ENCODE peak calls at places on chromosome 21, in four cellular contexts. R, A, H and Y are unnamed samples.
A peak's percentile ranks its signal among the peaks of the same experiment; 100 is the strongest.

GRCh38 chr21:44259082-44259705 is 2.5 kb downstream of the DNMT3L start:
- DNase-seq in H (peak; percentile 2), A (no peak), R (no peak), Y (no peak)

GRCh38 chr21:25855591-25855990 is 120.8 kb downstream of the GABPA start:
- DNase-seq in H (no peak), R (no peak), A (no peak), Y (no peak)

GRCh38 chr21:35563885-35564451 is 496.4 kb downstream of the SETD4 start:
- DNase-seq in H (no peak), R (no peak), A (no peak), Y (no peak)

GRCh38 chr21:25842925-25843324 is 108.2 kb downstream of the GABPA start:
- DNase-seq in R (no peak), A (no peak), H (no peak), Y (no peak)

GRCh38 chr21:10273196-10273595 is 248.2 kb upstream of the TPTE start:
- DNase-seq in H (no peak), A (no peak), R (no peak), Y (no peak)

GRCh38 chr21:18759751-18760161 is 356.2 kb upstream of the TMPRSS15 start:
- DNase-seq in H (no peak), R (no peak), A (no peak), Y (no peak)

GRCh38 chr21:34242973-34243372 is 120.8 kb upstream of the KCNE2 start:
- DNase-seq in H (no peak), R (no peak), A (no peak), Y (no peak)

GRCh38 chr21:42614391-42614790 is 39.0 kb upstream of the PDE9A start:
- DNase-seq in A (no peak), R (no peak), H (no peak), Y (no peak)

GRCh38 chr21:44512496-44513388 is 27.3 kb downstream of the KRTAP10-1 start:
- DNase-seq in H (no peak), R (no peak), A (no peak), Y (no peak)

GRCh38 chr21:31475223-31475622 is 131.2 kb upstream of the TIAM1 start:
- DNase-seq in H (no peak), R (no peak), A (no peak), Y (no peak)

GRCh38 chr21:41847066-41847804 is 31.9 kb downstream of the PRDM15 start:
- DNase-seq in H (no peak), R (no peak), A (peak; percentile 66), Y (no peak)

GRCh38 chr21:42939581-42940413 is 14.4 kb upstream of the ERVH48-1 start:
- DNase-seq in H (no peak), R (no peak), A (no peak), Y (no peak)

GRCh38 chr21:36699546-36700294 is 805 bp downstream of the SIM2 start:
- DNase-seq in H (peak; percentile 26), R (peak; percentile 47), A (no peak), Y (peak; percentile 24)

GRCh38 chr21:26707241-26707640 is 134.2 kb upstream of the CYYR1 start:
- DNase-seq in A (no peak), R (no peak), H (no peak), Y (no peak)

GRCh38 chr21:31870472-31870871 is 2.3 kb upstream of the HUNK start:
- DNase-seq in R (no peak), H (no peak), A (no peak), Y (no peak)

GRCh38 chr21:44370027-44370735 is 16.8 kb downstream of the TRPM2 start:
- DNase-seq in H (no peak), A (peak; percentile 75), R (peak; percentile 71), Y (no peak)

GRCh38 chr21:41699311-41699710 is 67.5 kb downstream of the RIPK4 start:
- DNase-seq in R (no peak), A (no peak), H (no peak), Y (no peak)

GRCh38 chr21:15771311-15771710 is 41.5 kb downstream of the USP25 start:
- DNase-seq in A (no peak), H (no peak), R (no peak), Y (no peak)

GRCh38 chr21:24658016-24658415 is 949.3 kb downstream of the MRPL39 start:
- DNase-seq in R (no peak), A (no peak), H (no peak), Y (no peak)

GRCh38 chr21:42746593-42747266 is 93.3 kb downstream of the PDE9A start:
- DNase-seq in R (no peak), H (no peak), A (no peak), Y (no peak)

GRCh38 chr21:36874665-36875064 is 91.8 kb downstream of the HLCS start:
- DNase-seq in H (no peak), R (no peak), A (no peak), Y (no peak)

GRCh38 chr21:24955275-24955961 is 651.9 kb downstream of the MRPL39 start:
- DNase-seq in H (no peak), A (no peak), R (no peak), Y (peak; percentile 5)

GRCh38 chr21:44083631-44084291 is 23.4 kb upstream of the PWP2 start:
- DNase-seq in R (no peak), A (no peak), H (no peak), Y (no peak)

GRCh38 chr21:41953249-41953830 is 478 bp downstream of the C2CD2 start:
- DNase-seq in H (no peak), A (no peak), R (peak; percentile 81), Y (no peak)

GRCh38 chr21:44012474-44013379 is 618 bp downstream of the TRAPPC10 start:
- DNase-seq in H (peak; percentile 83), R (peak; percentile 84), A (peak; percentile 95), Y (peak; percentile 85)

GRCh38 chr21:39676054-39676771 is 63.5 kb downstream of the B3GALT5 start:
- DNase-seq in R (peak; percentile 88), A (no peak), H (no peak), Y (no peak)

GRCh38 chr21:34885125-34885524 is 164.0 kb downstream of the RUNX1 start:
- DNase-seq in A (no peak), H (no peak), R (no peak), Y (no peak)

GRCh38 chr21:43361493-43362296 is 65.2 kb downstream of the SIK1 start:
- DNase-seq in R (no peak), H (no peak), A (no peak), Y (no peak)

DNA sequence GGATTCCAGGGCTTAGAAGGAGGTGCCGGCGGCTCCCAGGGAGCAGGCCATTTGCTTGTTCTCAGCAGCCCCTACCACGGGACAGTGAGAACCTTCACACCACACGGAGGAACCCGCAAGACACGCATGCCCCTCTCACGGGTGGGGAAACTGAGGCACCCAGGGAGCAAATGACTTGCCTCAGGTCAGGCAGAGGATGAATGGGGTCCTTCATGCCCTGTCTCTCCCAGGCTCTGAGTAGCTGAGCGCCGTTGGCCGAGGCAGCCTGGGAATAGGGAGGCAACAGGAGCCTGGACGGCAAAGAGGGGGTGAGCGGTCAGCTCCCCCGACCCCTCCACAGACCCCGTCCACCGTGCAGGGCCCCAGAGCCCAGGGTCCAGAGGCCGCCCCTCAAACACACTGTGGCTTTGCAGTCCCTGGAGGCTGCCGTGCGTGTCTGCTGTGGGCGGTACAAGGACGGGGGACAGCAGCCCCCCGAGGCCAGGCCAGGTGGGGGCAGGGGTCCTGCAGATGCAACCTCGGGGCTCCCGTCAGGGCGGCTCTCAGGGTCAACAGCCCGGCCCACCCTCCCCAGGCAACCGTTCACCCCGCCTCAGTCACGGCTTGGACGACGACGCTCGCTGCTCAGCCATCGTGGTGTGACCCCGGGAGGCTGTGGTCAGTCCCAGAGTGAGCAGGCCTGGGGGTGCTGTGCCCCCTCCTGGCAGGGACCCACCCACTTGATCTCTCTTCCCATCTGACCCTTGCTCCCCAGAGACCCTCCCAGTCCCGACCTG is 15.9 kb upstream of the COL6A2 start:
- DNase-seq in A (no peak), H (no peak), R (no peak), Y (no peak)
- TF ChIP-seq TAF1 in A (no peak), H (no peak), R (no peak), Y (no peak)

GRCh38 chr21:32886339-32886738 is 114.8 kb upstream of the PAXBP1 start:
- DNase-seq in H (no peak), A (no peak), R (no peak), Y (no peak)
- TF ChIP-seq TAF1 in H (no peak), A (no peak), R (no peak), Y (no peak)

DNA sequence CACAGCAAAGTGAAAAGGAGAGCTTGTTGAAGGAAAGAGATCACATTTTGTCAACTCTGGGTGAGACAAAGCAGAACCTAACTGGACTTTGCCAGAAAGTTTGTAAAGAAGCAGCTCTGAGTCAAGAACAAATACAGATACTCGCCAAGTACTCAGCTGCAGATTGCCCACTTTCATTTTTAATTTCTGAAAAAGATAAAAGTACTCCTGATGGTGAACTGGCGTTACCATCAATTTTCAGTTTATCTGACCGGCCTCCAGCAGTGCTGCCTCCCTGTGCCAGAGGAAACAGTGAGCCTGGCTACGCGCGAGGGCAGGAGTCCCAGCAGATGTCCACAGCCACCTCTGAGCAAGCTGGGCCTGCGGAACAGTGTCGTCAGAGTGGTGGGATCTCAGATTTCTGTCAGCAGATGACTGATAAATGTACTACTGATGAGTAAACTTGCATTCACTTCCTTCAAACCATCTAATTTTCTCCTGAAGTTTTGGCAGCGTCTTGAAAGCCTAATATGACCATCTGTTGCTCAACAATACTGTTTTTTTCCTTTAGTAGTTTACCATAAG is 43.8 kb downstream of the BACH1 start:
- DNase-seq in A (no peak), R (peak; percentile 14), H (no peak), Y (no peak)
- TF ChIP-seq TAF1 in A (no peak), R (peak; percentile 48), H (no peak), Y (no peak)

DNA sequence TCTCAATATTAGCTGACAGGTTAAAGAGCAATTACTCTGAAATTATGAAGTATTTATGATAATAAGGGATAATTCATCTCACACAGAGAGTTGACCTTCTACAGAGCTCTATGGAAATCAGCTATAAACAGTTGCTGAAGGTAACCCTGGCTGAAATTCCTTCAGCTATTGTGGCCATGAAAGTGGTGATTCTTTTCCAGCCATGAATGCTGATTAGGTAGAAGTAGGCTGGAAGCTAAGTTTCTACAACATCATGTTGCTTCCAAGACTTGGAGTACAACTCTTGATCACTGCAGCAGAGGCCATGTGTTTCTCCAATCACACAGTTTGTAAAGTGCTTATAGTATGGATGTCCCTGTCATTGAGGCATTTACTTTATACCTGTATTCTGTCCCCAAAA is 2128.9 kb downstream of the MRPL39 start:
- DNase-seq in A (no peak), H (no peak), R (no peak), Y (no peak)
- TF ChIP-seq TAF1 in A (no peak), H (no peak), R (no peak), Y (no peak)

DNA sequence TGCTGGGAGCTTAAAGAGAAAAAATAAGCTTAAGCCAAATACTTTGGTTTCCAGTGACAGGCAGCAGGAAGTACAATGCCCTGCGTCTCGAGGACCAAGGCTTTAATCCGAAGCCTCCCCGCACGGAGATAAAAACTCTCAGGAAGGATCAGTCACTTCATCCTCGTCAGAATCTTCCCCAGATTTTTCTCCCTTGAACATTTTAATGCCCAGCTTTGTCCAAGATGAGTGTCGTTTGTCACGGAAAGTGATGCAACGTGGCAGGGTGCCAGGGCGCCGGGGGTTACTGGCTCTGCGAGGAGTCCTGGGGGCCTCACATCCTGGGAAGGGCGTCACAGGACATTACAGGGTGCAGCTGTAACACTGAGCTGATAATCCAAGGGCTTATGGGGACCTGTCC is 25.2 kb upstream of the PCBP3 start:
- DNase-seq in H (no peak), R (peak; percentile 41), A (no peak), Y (no peak)
- TF ChIP-seq TAF1 in H (no peak), R (no peak), A (no peak), Y (no peak)

DNA sequence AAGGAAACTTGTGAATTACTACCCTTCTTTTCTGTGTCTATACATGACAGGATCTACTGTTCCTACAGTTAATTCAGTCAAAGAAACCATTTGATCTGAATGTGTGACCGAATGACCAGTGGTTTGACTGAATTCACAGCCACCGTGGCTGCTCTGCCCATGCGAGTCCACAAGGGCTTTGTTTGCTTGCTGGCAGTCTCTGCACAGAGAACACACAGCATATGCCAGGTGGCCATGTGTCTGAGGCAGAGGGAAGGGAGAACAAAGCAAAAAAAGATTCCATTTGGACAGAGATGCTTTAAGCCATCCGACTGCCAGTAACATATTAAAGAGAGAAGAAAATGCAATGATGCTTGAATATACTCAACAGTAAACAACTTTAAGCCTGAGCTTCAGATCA is 737.8 kb upstream of the CXADR start:
- DNase-seq in R (no peak), H (no peak), A (no peak), Y (no peak)
- TF ChIP-seq TAF1 in R (no peak), H (no peak), A (no peak), Y (no peak)